ENCODE peak calls at places on chromosomes 6 and 20, in nine cellular contexts. X is stimulated activated CD4-positive, alpha-beta T cell treated with anti-CD3 and anti-CD28 coated beads, TNF-alpha, amount 100 ng/mL, for 1 hour; D is mammary epithelial cell; B is endothelial cell; G is NCI-H1092; Q is transverse colon; Z is PC-9; O is astrocyte of the spinal cord; J is AG09309. S is an unnamed sample.

GRCh38 chr6:157813757-157814455 is 9.1 kb upstream of the SNX9 start:
- DNase-seq in X (no peak), D (peak), B (no peak), G (no peak), Q (no peak), Z (no peak), O (peak), J (peak), S (no peak)

GRCh38 chr6:104885518-104886043 is 25.9 kb upstream of the HACE1 start:
- DNase-seq in X (no peak), D (no peak), B (no peak), G (no peak), Q (no peak), Z (no peak), O (no peak), J (no peak), S (no peak)

GRCh38 chr6:157434349-157435016 is 53.5 kb downstream of the ZDHHC14 start:
- DNase-seq in X (no peak), D (no peak), B (no peak), G (no peak), Q (peak), Z (no peak), O (no peak), J (peak), S (no peak)

GRCh38 chr20:10448270-10449156 is 13.4 kb downstream of the SLX4IP start:
- DNase-seq in X (no peak), D (no peak), B (no peak), G (no peak), Q (no peak), Z (no peak), O (no peak), J (no peak), S (no peak)

GRCh38 chr20:36604952-36605308 is 649 bp upstream of the RAB5IF start:
- DNase-seq in X (no peak), D (no peak), B (no peak), G (no peak), Q (peak), Z (peak), O (no peak), J (no peak), S (peak)

GRCh38 chr20:47576516-47577033 is 74.9 kb downstream of the NCOA3 start:
- DNase-seq in X (no peak), D (peak), B (peak), G (peak), Q (peak), Z (peak), O (peak), J (no peak), S (no peak)

GRCh38 chr6:133368664-133369063 is 127.5 kb downstream of the EYA4 start:
- DNase-seq in X (no peak), D (no peak), B (no peak), G (peak), Q (no peak), Z (no peak), O (no peak), J (no peak), S (no peak)

GRCh38 chr6:112180095-112180820 is 74.1 kb downstream of the LAMA4 start:
- DNase-seq in X (no peak), D (peak), B (peak), G (peak), Q (peak), Z (peak), O (peak), J (peak), S (peak)

GRCh38 chr6:141562801-141563763 is 569.6 kb upstream of the GJE1 start:
- DNase-seq in X (peak), D (peak), B (peak), G (peak), Q (peak), Z (peak), O (peak), J (peak), S (peak)

GRCh38 chr20:25632940-25633790 is 9.4 kb upstream of the NANP start:
- DNase-seq in X (no peak), D (peak), B (no peak), G (no peak), Q (no peak), Z (no peak), O (no peak), J (no peak), S (no peak)

GRCh38 chr20:31718952-31719643 is 3.6 kb downstream of the BCL2L1 start:
- DNase-seq in X (no peak), D (peak), B (no peak), G (no peak), Q (peak), Z (peak), O (no peak), J (no peak), S (no peak)

GRCh38 chr6:47308674-47309325 is 905 bp downstream of the TNFRSF21 start:
- DNase-seq in X (no peak), D (peak), B (peak), G (no peak), Q (peak), Z (no peak), O (peak), J (no peak), S (peak)

GRCh38 chr20:54148947-54149764 is 24.6 kb downstream of the CYP24A1 start:
- DNase-seq in X (no peak), D (peak), B (no peak), G (no peak), Q (peak), Z (peak), O (no peak), J (no peak), S (no peak)

GRCh38 chr20:45400346-45401031 is 7.6 kb upstream of the DBNDD2 start:
- DNase-seq in X (no peak), D (no peak), B (no peak), G (no peak), Q (no peak), Z (no peak), O (no peak), J (no peak), S (no peak)

GRCh38 chr6:3119040-3119723 is 671 bp downstream of the BPHL start:
- DNase-seq in X (no peak), D (peak), B (no peak), G (no peak), Q (no peak), Z (no peak), O (peak), J (no peak), S (no peak)

GRCh38 chr6:151760486-151760885 is 47.0 kb upstream of the ESR1 start:
- DNase-seq in X (no peak), D (no peak), B (no peak), G (no peak), Q (no peak), Z (no peak), O (no peak), J (no peak), S (no peak)

GRCh38 chr20:90651-91050 is 3.2 kb downstream of the DEFB125 start:
- DNase-seq in X (no peak), D (peak), B (no peak), G (no peak), Q (no peak), Z (no peak), O (no peak), J (no peak), S (no peak)

GRCh38 chr6:140697585-140697984 is 1323.1 kb upstream of the CITED2 start:
- DNase-seq in X (no peak), D (no peak), B (no peak), G (no peak), Q (no peak), Z (no peak), O (no peak), J (no peak), S (no peak)

GRCh38 chr6:21749754-21750153 is 156.2 kb downstream of the SOX4 start:
- DNase-seq in X (no peak), D (no peak), B (no peak), G (peak), Q (no peak), Z (no peak), O (no peak), J (no peak), S (no peak)

GRCh38 chr6:680204-680603 is 12.7 kb downstream of the EXOC2 start:
- DNase-seq in X (no peak), D (no peak), B (no peak), G (no peak), Q (no peak), Z (no peak), O (no peak), J (no peak), S (no peak)

GRCh38 chr6:21996425-21997207 is 300.2 kb downstream of the PRL start:
- DNase-seq in X (no peak), D (peak), B (no peak), G (no peak), Q (no peak), Z (no peak), O (peak), J (no peak), S (no peak)

GRCh38 chr6:134593442-134593841 is 275.5 kb upstream of the SGK1 start:
- DNase-seq in X (no peak), D (peak), B (no peak), G (no peak), Q (no peak), Z (no peak), O (no peak), J (no peak), S (no peak)

GRCh38 chr6:22838346-22838745 is 269.0 kb downstream of the HDGFL1 start:
- DNase-seq in X (no peak), D (no peak), B (no peak), G (peak), Q (no peak), Z (no peak), O (peak), J (no peak), S (no peak)

GRCh38 chr6:136343700-136344099 is 54.1 kb upstream of the BCLAF1 start:
- DNase-seq in X (no peak), D (no peak), B (no peak), G (no peak), Q (no peak), Z (no peak), O (no peak), J (no peak), S (no peak)

GRCh38 chr20:49245921-49246740 is 26.9 kb downstream of the DDX27 start:
- DNase-seq in X (no peak), D (peak), B (peak), G (no peak), Q (no peak), Z (peak), O (peak), J (no peak), S (no peak)

GRCh38 chr6:107360476-107360875 is 98.9 kb downstream of the PDSS2 start:
- DNase-seq in X (no peak), D (no peak), B (no peak), G (no peak), Q (no peak), Z (no peak), O (no peak), J (no peak), S (no peak)

GRCh38 chr6:140319209-140319608 is 944.8 kb upstream of the CITED2 start:
- DNase-seq in X (no peak), D (no peak), B (no peak), G (no peak), Q (no peak), Z (no peak), O (peak), J (peak), S (no peak)

GRCh38 chr20:32603046-32603726 is 18.1 kb upstream of the NOL4L start:
- DNase-seq in X (no peak), D (no peak), B (no peak), G (no peak), Q (peak), Z (no peak), O (no peak), J (no peak), S (no peak)

GRCh38 chr6:136249336-136249735 is 775 bp downstream of the MTFR2 start:
- DNase-seq in X (no peak), D (peak), B (no peak), G (no peak), Q (no peak), Z (peak), O (no peak), J (no peak), S (no peak)

GRCh38 chr20:61253640-61254511 is 1.8 kb downstream of the CDH4 start:
- DNase-seq in X (no peak), D (peak), B (peak), G (no peak), Q (no peak), Z (no peak), O (peak), J (no peak), S (no peak)